ENCODE peak calls at places on chromosomes 5 and 9, in six cellular contexts. T is HCT116; A is lower lobe of right lung; Q is CD8-positive, alpha-beta T cell; Y is fibroblast of lung; I is IMR-90. S is an unnamed sample.

GRCh38 chr9:30846644-30847043 is 1537.8 kb upstream of the ACO1 start:
- DNase-seq in T (no peak), I (no peak), A (no peak), Y (no peak), Q (no peak), S (no peak)

GRCh38 chr5:61887271-61887670 is 418.7 kb upstream of the KIF2A start:
- DNase-seq in A (no peak), Y (no peak), Q (no peak), T (no peak), I (no peak), S (no peak)

GRCh38 chr9:127684576-127684975 is 22.2 kb upstream of the CFAP157 start:
- DNase-seq in T (no peak), Q (no peak), I (peak; percentile 56), Y (peak; percentile 19), A (no peak), S (no peak)

GRCh38 chr5:131282235-131282634 is 18.4 kb downstream of the CDC42SE2 start:
- DNase-seq in I (no peak), T (no peak), A (no peak), Y (no peak), Q (no peak), S (no peak)

GRCh38 chr5:67156976-67157583 is 39.5 kb downstream of the CD180 start:
- DNase-seq in Y (peak; percentile 41), I (peak; percentile 32), A (no peak), Q (peak; percentile 32), T (peak; percentile 29), S (peak; percentile 28)

GRCh38 chr9:128070874-128071273 is 2.8 kb downstream of the SLC25A25 start:
- DNase-seq in A (no peak), I (no peak), Q (no peak), Y (no peak), T (no peak), S (no peak)

GRCh38 chr5:99032234-99033013 is 103.6 kb upstream of the CHD1 start:
- DNase-seq in A (no peak), I (peak; percentile 80), T (peak; percentile 56), Q (no peak), Y (peak; percentile 91), S (peak; percentile 90)

GRCh38 chr5:140855772-140856674 is at the start of gene PCDHA10:
- DNase-seq in A (no peak), I (no peak), Y (peak; percentile 2), Q (no peak), T (peak; percentile 42), S (no peak)

GRCh38 chr5:76601470-76601869 is 21.7 kb downstream of the F2RL2 start:
- DNase-seq in A (no peak), T (peak; percentile 48), Q (no peak), Y (peak; percentile 87), I (peak; percentile 80), S (peak; percentile 79)

GRCh38 chr9:91186311-91187101 is 175.2 kb downstream of the AUH start:
- DNase-seq in I (peak; percentile 63), Y (peak; percentile 23), A (no peak), T (no peak), Q (no peak), S (no peak)

GRCh38 chr9:72718503-72718902 is 197.1 kb downstream of the TMC1 start:
- DNase-seq in Q (no peak), T (no peak), Y (no peak), A (no peak), I (no peak), S (no peak)

GRCh38 chr9:69622664-69623063 is 49.5 kb downstream of the APBA1 start:
- DNase-seq in A (no peak), Q (no peak), T (no peak), I (peak; percentile 46), Y (peak; percentile 35), S (no peak)

GRCh38 chr5:170861855-170862766 is at the start of gene RANBP17:
- DNase-seq in T (peak; percentile 53), Q (no peak), Y (peak; percentile 78), A (peak; percentile 76), I (peak; percentile 67), S (peak; percentile 84)

GRCh38 chr5:119795768-119796167 is 166.4 kb downstream of the FAM170A start:
- DNase-seq in T (no peak), I (no peak), A (no peak), Y (peak; percentile 28), Q (no peak), S (no peak)

GRCh38 chr5:120789918-120790714 is 326.0 kb downstream of the PRR16 start:
- DNase-seq in T (no peak), Y (no peak), I (no peak), Q (no peak), A (no peak), S (no peak)

GRCh38 chr9:70868661-70869652 is 252.5 kb downstream of the TRPM3 start:
- DNase-seq in T (no peak), A (no peak), Q (no peak), I (no peak), Y (no peak), S (no peak)

GRCh38 chr5:81909677-81910076 is 62.1 kb upstream of the ATG10 start:
- DNase-seq in Y (no peak), Q (no peak), I (no peak), T (no peak), A (no peak), S (no peak)

GRCh38 chr5:131212471-131213021 is 41.8 kb downstream of the LYRM7 start:
- DNase-seq in Y (no peak), A (no peak), I (no peak), Q (no peak), T (no peak), S (no peak)

GRCh38 chr9:136438548-136438908 is 1.1 kb downstream of the INPP5E start:
- DNase-seq in T (no peak), Q (no peak), Y (no peak), A (no peak), I (peak; percentile 7), S (peak; percentile 30)

GRCh38 chr5:111681414-111681790 is 75.6 kb downstream of the NREP start:
- DNase-seq in Y (peak; percentile 56), A (no peak), T (no peak), Q (no peak), I (peak; percentile 52), S (no peak)

GRCh38 chr9:90914868-90915483 is 113.4 kb downstream of the SYK start:
- DNase-seq in T (peak; percentile 66), I (peak; percentile 76), Y (peak; percentile 80), A (peak; percentile 79), Q (peak; percentile 70), S (peak; percentile 83)

GRCh38 chr9:35681341-35682002 is 7.7 kb downstream of the CA9 start:
- DNase-seq in I (peak; percentile 51), Y (no peak), A (no peak), T (no peak), Q (no peak), S (peak; percentile 41)

GRCh38 chr5:159548517-159548916 is 218.2 kb upstream of the IL12B start:
- DNase-seq in Y (no peak), Q (no peak), T (no peak), I (no peak), A (no peak), S (no peak)

GRCh38 chr5:24491482-24491881 is 153.3 kb downstream of the CDH10 start:
- DNase-seq in Q (no peak), A (no peak), Y (no peak), I (no peak), T (no peak), S (no peak)

GRCh38 chr9:100377015-100377414 is 24.3 kb upstream of the TEX10 start:
- DNase-seq in A (no peak), I (peak; percentile 15), Y (no peak), T (no peak), Q (no peak), S (no peak)

GRCh38 chr5:6448622-6449464 is at the start of gene UBE2QL1:
- DNase-seq in A (no peak), I (no peak), T (no peak), Q (no peak), Y (peak; percentile 6), S (peak; percentile 56)

GRCh38 chr9:9318959-9319505 is 1293.8 kb downstream of the PTPRD start:
- DNase-seq in I (no peak), A (no peak), T (no peak), Q (no peak), Y (no peak), S (no peak)

GRCh38 chr5:10073705-10074104 is 176.0 kb downstream of the ATPSCKMT start:
- DNase-seq in Q (no peak), T (no peak), Y (no peak), A (no peak), I (no peak), S (no peak)

GRCh38 chr9:70587143-70587710 is 172.8 kb upstream of the KLF9 start:
- DNase-seq in Y (peak; percentile 87), T (no peak), Q (no peak), A (no peak), I (peak; percentile 86), S (no peak)

GRCh38 chr5:156718985-156719384 is 131.1 kb upstream of the PPP1R2B start:
- DNase-seq in A (no peak), T (no peak), I (no peak), Q (no peak), Y (no peak), S (no peak)
- TF ChIP-seq CTCF in A (no peak), T (no peak), I (no peak), Q (no peak), Y (no peak), S (no peak)

DNA sequence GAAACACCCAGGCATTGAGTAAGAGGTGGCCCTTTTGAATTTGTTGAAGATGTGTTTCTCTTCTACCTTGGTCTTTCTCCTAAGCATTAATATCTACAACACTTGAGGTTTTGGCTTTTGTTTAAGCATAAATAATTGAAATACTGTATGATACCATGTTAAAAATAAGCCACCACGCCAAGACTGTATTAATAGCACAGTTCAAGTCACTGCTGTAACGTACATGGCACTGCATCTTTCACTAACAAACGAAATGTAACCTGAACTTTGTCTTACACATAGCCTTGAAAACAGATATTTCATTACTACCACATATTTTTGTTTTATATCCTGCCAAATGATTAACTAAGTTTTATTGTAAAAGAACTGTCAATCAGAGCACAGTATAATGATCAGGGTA is 112.8 kb downstream of the MLLT3 start:
- DNase-seq in A (no peak), T (no peak), Q (no peak), I (no peak), Y (no peak), S (no peak)
- H3K4me1 ChIP-seq in A (peaks cover 6% of the 10 kb centered on the region), T (no peaks in the 10 kb centered on the region), Q (peaks cover 50% of the 10 kb centered on the region), I (peaks cover 4% of the 10 kb centered on the region), Y (peaks cover 7% of the 10 kb centered on the region), S (peaks cover 18% of the 10 kb centered on the region)

GRCh38 chr9:87834357-87834756 is 48.3 kb upstream of the SPATA31E1 start:
- DNase-seq in A (no peak), Y (no peak), Q (no peak), I (no peak), T (peak; percentile 29), S (peak; percentile 11)
- TF ChIP-seq CTCF in A (no peak), Y (no peak), Q (no peak), I (no peak), T (peak; percentile 28), S (peak; percentile 20)

DNA sequence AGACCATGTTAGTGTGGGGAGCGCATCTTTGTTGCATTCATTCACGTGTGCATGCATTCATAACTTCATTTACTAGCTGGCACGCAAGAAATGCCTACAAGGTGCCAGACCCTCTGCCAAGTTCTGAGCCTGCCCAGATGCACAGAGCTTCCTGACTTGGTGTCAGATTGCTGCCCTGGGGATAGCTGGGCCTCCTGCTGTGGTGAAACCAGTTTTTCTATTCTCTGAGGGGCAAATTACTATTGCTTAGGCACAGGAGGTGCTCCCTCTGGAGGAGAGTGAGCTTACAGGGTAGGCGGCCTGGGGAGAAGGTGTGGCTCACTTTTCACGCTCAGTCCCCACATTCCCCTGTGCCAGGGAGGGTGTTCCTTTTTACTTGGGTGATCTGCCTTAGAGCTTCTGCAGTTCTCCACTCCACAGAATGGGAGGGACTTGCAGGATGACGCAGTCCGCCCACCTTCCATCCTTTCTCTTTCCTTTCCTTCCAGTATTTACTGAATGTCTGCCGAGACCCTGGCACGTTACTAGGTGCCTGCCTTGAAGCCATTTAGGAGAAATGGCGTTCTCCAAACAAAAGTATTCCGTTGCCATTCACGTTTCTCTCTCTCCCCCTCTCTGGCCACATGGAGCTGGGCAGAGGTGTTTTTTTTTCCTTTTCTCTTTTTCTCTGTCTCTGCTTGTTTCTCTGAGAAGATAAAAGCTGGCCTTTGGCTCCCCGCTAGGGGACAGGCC is 27.9 kb upstream of the CTNNA1 start:
- DNase-seq in A (peak; percentile 60), T (peak; percentile 86), Y (peak; percentile 38), Q (no peak), I (peak; percentile 48), S (peak; percentile 37)
- H3K4me1 ChIP-seq in A (peaks cover 8% of the 10 kb centered on the region), T (peaks cover 19% of the 10 kb centered on the region), Y (no peaks in the 10 kb centered on the region), Q (peaks cover 8% of the 10 kb centered on the region), I (no peaks in the 10 kb centered on the region), S (peaks cover 18% of the 10 kb centered on the region)

S was measured in cardiac muscle cell.